ENCODE peak calls at places on chromosomes 7 and 10, in six cellular contexts. One of them, this sample, is unnamed.

GRCh38 chr10:124264271-124264670 is 154.5 kb downstream of the OAT start:
- DNase-seq in AG08396: no peak
- DNase-seq in CD4-positive, CD25-positive, alpha-beta regulatory T cell: no peak
- DNase-seq in OCI-M1: no peak
- DNase-seq in caudate nucleus: no peak
- DNase-seq in hypothalamus: no peak
- DNase-seq in this sample: no peak

GRCh38 chr7:44062903-44063295 is 2.5 kb downstream of the PGAM2 start:
- DNase-seq in CD4-positive, CD25-positive, alpha-beta regulatory T cell: no peak
- DNase-seq in hypothalamus: no peak
- DNase-seq in caudate nucleus: no peak
- DNase-seq in OCI-M1: no peak
- DNase-seq in AG08396: no peak
- DNase-seq in this sample: no peak

GRCh38 chr7:92740713-92741126 is 95.7 kb downstream of the CDK6 start:
- DNase-seq in caudate nucleus: no peak
- DNase-seq in OCI-M1: no peak
- DNase-seq in CD4-positive, CD25-positive, alpha-beta regulatory T cell: no peak
- DNase-seq in hypothalamus: no peak
- DNase-seq in AG08396: peak
- DNase-seq in this sample: no peak

GRCh38 chr7:121994625-121995410 is 121.9 kb downstream of the PTPRZ1 start:
- DNase-seq in OCI-M1: peak
- DNase-seq in hypothalamus: peak
- DNase-seq in CD4-positive, CD25-positive, alpha-beta regulatory T cell: no peak
- DNase-seq in caudate nucleus: no peak
- DNase-seq in AG08396: peak
- DNase-seq in this sample: peak

GRCh38 chr10:45425628-45426563 is 51.9 kb downstream of the ALOX5 start:
- DNase-seq in CD4-positive, CD25-positive, alpha-beta regulatory T cell: no peak
- DNase-seq in AG08396: no peak
- DNase-seq in hypothalamus: no peak
- DNase-seq in caudate nucleus: no peak
- DNase-seq in OCI-M1: no peak
- DNase-seq in this sample: no peak

GRCh38 chr10:63866747-63867140 is 345.5 kb downstream of the REEP3 start:
- DNase-seq in hypothalamus: no peak
- DNase-seq in OCI-M1: peak
- DNase-seq in AG08396: no peak
- DNase-seq in CD4-positive, CD25-positive, alpha-beta regulatory T cell: no peak
- DNase-seq in caudate nucleus: no peak
- DNase-seq in this sample: no peak

GRCh38 chr7:89757910-89758309 is 396.4 kb upstream of the STEAP1 start:
- DNase-seq in CD4-positive, CD25-positive, alpha-beta regulatory T cell: no peak
- DNase-seq in AG08396: no peak
- DNase-seq in caudate nucleus: no peak
- DNase-seq in OCI-M1: no peak
- DNase-seq in hypothalamus: no peak
- DNase-seq in this sample: no peak

GRCh38 chr7:92717982-92718716 is 118.2 kb downstream of the CDK6 start:
- DNase-seq in CD4-positive, CD25-positive, alpha-beta regulatory T cell: peak
- DNase-seq in caudate nucleus: peak
- DNase-seq in OCI-M1: peak
- DNase-seq in AG08396: peak
- DNase-seq in hypothalamus: peak
- DNase-seq in this sample: peak

GRCh38 chr7:111137296-111138195 is 46.6 kb downstream of the LRRN3 start:
- DNase-seq in hypothalamus: no peak
- DNase-seq in CD4-positive, CD25-positive, alpha-beta regulatory T cell: no peak
- DNase-seq in caudate nucleus: no peak
- DNase-seq in OCI-M1: no peak
- DNase-seq in AG08396: no peak
- DNase-seq in this sample: no peak

GRCh38 chr10:75350791-75351190 is 50.8 kb downstream of the ZNF503 start:
- DNase-seq in OCI-M1: no peak
- DNase-seq in caudate nucleus: no peak
- DNase-seq in CD4-positive, CD25-positive, alpha-beta regulatory T cell: no peak
- DNase-seq in hypothalamus: no peak
- DNase-seq in AG08396: peak
- DNase-seq in this sample: no peak

GRCh38 chr7:111274882-111275281 is 184.0 kb downstream of the LRRN3 start:
- DNase-seq in AG08396: no peak
- DNase-seq in OCI-M1: no peak
- DNase-seq in hypothalamus: no peak
- DNase-seq in caudate nucleus: no peak
- DNase-seq in CD4-positive, CD25-positive, alpha-beta regulatory T cell: no peak
- DNase-seq in this sample: no peak

GRCh38 chr7:107874605-107875446 is 16.2 kb upstream of the DLD start:
- DNase-seq in AG08396: peak
- DNase-seq in hypothalamus: peak
- DNase-seq in OCI-M1: peak
- DNase-seq in caudate nucleus: no peak
- DNase-seq in CD4-positive, CD25-positive, alpha-beta regulatory T cell: peak
- DNase-seq in this sample: peak

GRCh38 chr7:132654150-132654549 is 77.9 kb upstream of the PLXNA4 start:
- DNase-seq in caudate nucleus: no peak
- DNase-seq in CD4-positive, CD25-positive, alpha-beta regulatory T cell: no peak
- DNase-seq in AG08396: peak
- DNase-seq in OCI-M1: peak
- DNase-seq in hypothalamus: no peak
- DNase-seq in this sample: no peak

GRCh38 chr7:85682819-85683218 is 496.0 kb upstream of the SEMA3D start:
- DNase-seq in CD4-positive, CD25-positive, alpha-beta regulatory T cell: no peak
- DNase-seq in OCI-M1: no peak
- DNase-seq in caudate nucleus: no peak
- DNase-seq in hypothalamus: no peak
- DNase-seq in AG08396: no peak
- DNase-seq in this sample: no peak

GRCh38 chr7:155950898-155951553 is 138.8 kb upstream of the SHH start:
- DNase-seq in OCI-M1: no peak
- DNase-seq in hypothalamus: no peak
- DNase-seq in caudate nucleus: no peak
- DNase-seq in CD4-positive, CD25-positive, alpha-beta regulatory T cell: no peak
- DNase-seq in AG08396: no peak
- DNase-seq in this sample: no peak

GRCh38 chr10:124723826-124724225 is 20.4 kb downstream of the FAM53B start:
- DNase-seq in CD4-positive, CD25-positive, alpha-beta regulatory T cell: no peak
- DNase-seq in OCI-M1: no peak
- DNase-seq in AG08396: no peak
- DNase-seq in caudate nucleus: no peak
- DNase-seq in hypothalamus: no peak
- DNase-seq in this sample: no peak

GRCh38 chr10:113895018-113895417 is 40.6 kb downstream of the NHLRC2 start:
- DNase-seq in hypothalamus: no peak
- DNase-seq in AG08396: peak
- DNase-seq in OCI-M1: no peak
- DNase-seq in caudate nucleus: no peak
- DNase-seq in CD4-positive, CD25-positive, alpha-beta regulatory T cell: no peak
- DNase-seq in this sample: no peak

GRCh38 chr7:128919881-128920789 is 9.6 kb upstream of the KCP start:
- DNase-seq in OCI-M1: no peak
- DNase-seq in CD4-positive, CD25-positive, alpha-beta regulatory T cell: no peak
- DNase-seq in AG08396: no peak
- DNase-seq in hypothalamus: peak
- DNase-seq in caudate nucleus: no peak
- DNase-seq in this sample: no peak

GRCh38 chr10:110786172-110786571 is 85.6 kb upstream of the PDCD4 start:
- DNase-seq in CD4-positive, CD25-positive, alpha-beta regulatory T cell: no peak
- DNase-seq in OCI-M1: no peak
- DNase-seq in hypothalamus: no peak
- DNase-seq in caudate nucleus: no peak
- DNase-seq in AG08396: no peak
- DNase-seq in this sample: no peak

GRCh38 chr10:63083904-63084689 is 49.0 kb upstream of the NRBF2 start:
- DNase-seq in CD4-positive, CD25-positive, alpha-beta regulatory T cell: no peak
- DNase-seq in hypothalamus: peak
- DNase-seq in AG08396: peak
- DNase-seq in caudate nucleus: no peak
- DNase-seq in OCI-M1: peak
- DNase-seq in this sample: peak

GRCh38 chr10:35340975-35341374 is 4.7 kb downstream of the CCNY start:
- DNase-seq in caudate nucleus: no peak
- DNase-seq in CD4-positive, CD25-positive, alpha-beta regulatory T cell: no peak
- DNase-seq in hypothalamus: no peak
- DNase-seq in AG08396: no peak
- DNase-seq in OCI-M1: no peak
- DNase-seq in this sample: no peak

GRCh38 chr10:21399392-21400015 is 126.0 kb downstream of the SKIDA1 start:
- DNase-seq in hypothalamus: no peak
- DNase-seq in caudate nucleus: no peak
- DNase-seq in AG08396: peak
- DNase-seq in CD4-positive, CD25-positive, alpha-beta regulatory T cell: no peak
- DNase-seq in OCI-M1: no peak
- DNase-seq in this sample: no peak

GRCh38 chr7:26399309-26399610 is 107.6 kb downstream of the SNX10 start:
- DNase-seq in OCI-M1: no peak
- DNase-seq in hypothalamus: peak
- DNase-seq in CD4-positive, CD25-positive, alpha-beta regulatory T cell: no peak
- DNase-seq in caudate nucleus: no peak
- DNase-seq in AG08396: peak
- DNase-seq in this sample: peak

GRCh38 chr7:104960741-104961479 is 53.1 kb upstream of the KMT2E start:
- DNase-seq in hypothalamus: no peak
- DNase-seq in CD4-positive, CD25-positive, alpha-beta regulatory T cell: no peak
- DNase-seq in caudate nucleus: no peak
- DNase-seq in AG08396: no peak
- DNase-seq in OCI-M1: peak
- DNase-seq in this sample: no peak

GRCh38 chr7:121083790-121084251 is 95.3 kb downstream of the CPED1 start:
- DNase-seq in AG08396: no peak
- DNase-seq in OCI-M1: no peak
- DNase-seq in CD4-positive, CD25-positive, alpha-beta regulatory T cell: no peak
- DNase-seq in hypothalamus: no peak
- DNase-seq in caudate nucleus: no peak
- DNase-seq in this sample: no peak

GRCh38 chr7:72163266-72163665 is 248.9 kb downstream of the CALN1 start:
- DNase-seq in AG08396: no peak
- DNase-seq in caudate nucleus: no peak
- DNase-seq in CD4-positive, CD25-positive, alpha-beta regulatory T cell: no peak
- DNase-seq in OCI-M1: no peak
- DNase-seq in hypothalamus: no peak
- DNase-seq in this sample: no peak

GRCh38 chr10:131085586-131085860 is 226.0 kb downstream of the TCERG1L start:
- DNase-seq in AG08396: no peak
- DNase-seq in OCI-M1: no peak
- DNase-seq in caudate nucleus: no peak
- DNase-seq in hypothalamus: no peak
- DNase-seq in CD4-positive, CD25-positive, alpha-beta regulatory T cell: no peak
- DNase-seq in this sample: no peak

GRCh38 chr7:157405914-157406810 is 69.4 kb downstream of the DNAJB6 start:
- DNase-seq in AG08396: no peak
- DNase-seq in CD4-positive, CD25-positive, alpha-beta regulatory T cell: no peak
- DNase-seq in caudate nucleus: no peak
- DNase-seq in OCI-M1: no peak
- DNase-seq in hypothalamus: peak
- DNase-seq in this sample: no peak

GRCh38 chr7:74542558-74543117 is 88.9 kb downstream of the GTF2IRD1 start:
- DNase-seq in hypothalamus: peak
- DNase-seq in OCI-M1: no peak
- DNase-seq in CD4-positive, CD25-positive, alpha-beta regulatory T cell: no peak
- DNase-seq in AG08396: no peak
- DNase-seq in caudate nucleus: no peak
- DNase-seq in this sample: peak

GRCh38 chr7:2825595-2826227 is 18.4 kb downstream of the GNA12 start:
- DNase-seq in caudate nucleus: no peak
- DNase-seq in hypothalamus: no peak
- DNase-seq in OCI-M1: no peak
- DNase-seq in CD4-positive, CD25-positive, alpha-beta regulatory T cell: no peak
- DNase-seq in AG08396: no peak
- DNase-seq in this sample: no peak

GRCh38 chr10:26780793-26781601 is 79.8 kb downstream of the ABI1 start:
- DNase-seq in caudate nucleus: no peak
- DNase-seq in hypothalamus: no peak
- DNase-seq in CD4-positive, CD25-positive, alpha-beta regulatory T cell: no peak
- DNase-seq in AG08396: peak
- DNase-seq in OCI-M1: no peak
- DNase-seq in this sample: no peak

GRCh38 chr7:12524794-12525386 is 45.6 kb upstream of the SCIN start:
- DNase-seq in caudate nucleus: no peak
- DNase-seq in CD4-positive, CD25-positive, alpha-beta regulatory T cell: no peak
- DNase-seq in OCI-M1: peak
- DNase-seq in hypothalamus: no peak
- DNase-seq in AG08396: peak
- DNase-seq in this sample: no peak

GRCh38 chr10:784759-785538 is 95.5 kb upstream of the DIP2C start:
- DNase-seq in AG08396: peak
- DNase-seq in hypothalamus: peak
- DNase-seq in OCI-M1: no peak
- DNase-seq in caudate nucleus: peak
- DNase-seq in CD4-positive, CD25-positive, alpha-beta regulatory T cell: no peak
- DNase-seq in this sample: peak

GRCh38 chr10:102352066-102352715 is 43.3 kb upstream of the NFKB2 start:
- DNase-seq in OCI-M1: peak
- DNase-seq in caudate nucleus: no peak
- DNase-seq in hypothalamus: peak
- DNase-seq in AG08396: peak
- DNase-seq in CD4-positive, CD25-positive, alpha-beta regulatory T cell: peak
- DNase-seq in this sample: peak

GRCh38 chr10:60032723-60033122 is 126.4 kb upstream of the CCDC6 start:
- DNase-seq in hypothalamus: peak
- DNase-seq in OCI-M1: peak
- DNase-seq in CD4-positive, CD25-positive, alpha-beta regulatory T cell: peak
- DNase-seq in AG08396: peak
- DNase-seq in caudate nucleus: no peak
- DNase-seq in this sample: no peak

GRCh38 chr10:50850576-50851340 is 34.7 kb downstream of the A1CF start:
- DNase-seq in caudate nucleus: no peak
- DNase-seq in hypothalamus: no peak
- DNase-seq in OCI-M1: no peak
- DNase-seq in CD4-positive, CD25-positive, alpha-beta regulatory T cell: no peak
- DNase-seq in AG08396: no peak
- DNase-seq in this sample: no peak